ENCODE peak calls at places on chromosomes 5 and 9, in seven cellular contexts. M is BE2C, V is thyroid gland, T is HCT116, D is left ventricle myocardium inferior, K is lower lobe of right lung, P is mammary epithelial cell. C is an unnamed sample. For H3K27me3 and H3K36me3, the result is how much of the 10 kb centered on the place peaks cover.

GRCh38 chr5:62284946-62285891 is 20.8 kb upstream of the KIF2A start:
- DNase-seq in P (no peak), K (no peak), M (no peak), T (no peak), V (no peak), D (no peak), C (no peak)

GRCh38 chr9:126695186-126696090 is 81.7 kb downstream of the LMX1B start:
- DNase-seq in T (no peak), V (no peak), M (no peak), D (no peak), K (peak), P (no peak), C (peak)

GRCh38 chr9:33354651-33355211 is 47.6 kb downstream of the AQP7 start:
- DNase-seq in K (no peak), D (no peak), T (no peak), P (peak), M (peak), V (no peak), C (no peak)

GRCh38 chr5:148314187-148314586 is 2.0 kb downstream of the SPINK7 start:
- DNase-seq in K (no peak), P (peak), D (no peak), M (no peak), T (no peak), V (no peak), C (no peak)

GRCh38 chr9:95078934-95079333 is 238.6 kb downstream of the FANCC start:
- DNase-seq in T (no peak), D (no peak), M (no peak), P (no peak), V (peak), K (peak), C (peak)

GRCh38 chr5:146447734-146448380 is 724 bp downstream of the TCERG1 start:
- DNase-seq in T (no peak), P (peak), K (peak), V (no peak), M (no peak), D (no peak), C (no peak)

GRCh38 chr5:138874771-138875628 is at the start of gene LRRTM2:
- DNase-seq in T (no peak), P (peak), D (no peak), M (peak), V (no peak), K (no peak), C (no peak)

GRCh38 chr5:21688655-21689054 is 1164.5 kb downstream of the CDH12 start:
- DNase-seq in T (no peak), K (no peak), P (peak), D (no peak), M (no peak), V (no peak), C (no peak)

GRCh38 chr5:127587246-127587917 is 61.5 kb upstream of the CTXN3 start:
- DNase-seq in M (no peak), V (no peak), P (no peak), T (no peak), D (no peak), K (no peak), C (no peak)

GRCh38 chr9:6759114-6759977 is 1.6 kb downstream of the KDM4C start:
- DNase-seq in D (no peak), M (no peak), P (peak), K (no peak), V (peak), T (peak), C (no peak)

DNA sequence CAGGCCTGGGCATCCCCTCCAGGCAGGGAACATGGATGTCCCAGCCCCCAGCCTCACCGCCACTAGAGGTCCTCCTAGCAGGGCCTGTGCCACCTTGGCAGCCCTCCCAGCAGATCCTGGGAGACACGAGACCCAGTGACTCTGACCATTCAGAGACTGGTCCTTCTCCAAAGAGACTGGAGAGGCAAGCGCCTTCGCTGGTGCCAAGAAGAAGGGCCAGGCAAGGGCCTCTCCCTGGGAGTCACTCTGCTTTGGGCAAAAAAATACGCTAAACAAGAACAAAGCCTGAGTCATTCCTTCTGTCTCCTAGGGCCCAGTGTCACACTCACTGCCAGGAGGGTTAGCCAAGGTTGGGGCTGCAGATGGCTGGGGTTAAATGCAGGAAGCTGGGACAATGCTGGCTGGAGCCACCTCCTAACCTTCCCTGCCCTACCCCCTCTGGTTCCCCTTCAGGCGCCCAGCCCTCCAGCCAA is 35.3 kb upstream of the SMIM23 start:
- DNase-seq in P (no peak), M (peak), V (peak), D (peak), K (no peak), T (peak), C (no peak)
- TF ChIP-seq CTCF in P (peak), M (peak), V (no peak), D (peak), K (no peak), T (peak), C (no peak)

GRCh38 chr9:137164370-137165249 is 5.2 kb downstream of the LRRC26 start:
- DNase-seq in P (no peak), T (no peak), V (no peak), K (no peak), D (no peak), M (no peak), C (no peak)
- H3K27me3 ChIP-seq in P (half or more), T (under half), V (half or more), K (half or more), D (half or more), M (half or more), C (half or more)

GRCh38 chr9:123157216-123157615 is 111.2 kb downstream of the STRBP start:
- DNase-seq in D (no peak), V (no peak), T (no peak), K (no peak), P (no peak), M (no peak), C (no peak)

GRCh38 chr9:123167474-123167873 is 100.9 kb downstream of the STRBP start:
- DNase-seq in M (no peak), P (no peak), D (no peak), K (no peak), T (no peak), V (no peak), C (no peak)

GRCh38 chr9:123165813-123166212 is 102.6 kb downstream of the STRBP start:
- DNase-seq in V (no peak), K (no peak), D (no peak), M (no peak), P (no peak), T (no peak), C (no peak)

GRCh38 chr9:123164285-123164684 is 104.1 kb downstream of the STRBP start:
- DNase-seq in V (no peak), P (no peak), D (no peak), K (no peak), M (no peak), T (no peak), C (no peak)

GRCh38 chr9:123162359-123163345 is 105.7 kb downstream of the STRBP start:
- DNase-seq in V (no peak), M (no peak), P (no peak), D (no peak), K (no peak), T (no peak), C (no peak)
- H3K36me3 ChIP-seq in V (under half), M (under half), P (under half), D (under half), K (under half), T (under half), C (under half)

GRCh38 chr9:100322954-100323536 is 29.7 kb downstream of the TEX10 start:
- DNase-seq in M (peak), V (peak), P (peak), T (peak), D (no peak), K (no peak), C (no peak)

DNA sequence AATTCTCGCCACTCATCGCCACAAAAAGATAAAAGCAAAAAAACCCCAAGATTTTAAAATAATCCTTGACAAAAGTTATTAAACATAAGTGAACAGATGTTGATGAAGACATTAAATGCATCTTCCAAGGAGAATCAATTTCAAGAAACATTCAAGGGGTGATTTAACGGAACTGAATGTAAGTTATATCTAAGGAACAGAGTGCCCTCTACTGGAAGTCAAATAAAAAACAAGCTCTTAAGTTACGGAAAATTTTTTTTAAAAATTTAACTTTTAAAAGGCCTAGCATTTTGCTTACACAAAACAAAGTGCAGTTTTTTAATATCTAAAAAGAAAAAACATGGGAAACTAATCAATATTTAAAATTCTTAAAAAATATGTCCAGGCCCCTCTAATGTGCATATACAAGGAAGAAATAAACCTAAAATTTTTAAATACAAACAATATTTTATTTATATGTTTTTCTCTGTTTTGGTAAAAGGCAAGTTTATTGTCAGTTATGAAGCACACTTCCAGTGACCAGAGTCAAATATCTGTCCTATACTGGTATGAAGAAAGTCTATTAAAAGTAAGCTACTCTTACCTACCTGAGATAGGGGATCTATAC is 28.0 kb downstream of the TEX10 start:
- DNase-seq in V (no peak), P (no peak), M (no peak), K (no peak), T (peak), D (no peak), C (no peak)
- TF ChIP-seq CTCF in V (no peak), P (peak), M (peak), K (peak), T (peak), D (peak), C (peak)

DNA sequence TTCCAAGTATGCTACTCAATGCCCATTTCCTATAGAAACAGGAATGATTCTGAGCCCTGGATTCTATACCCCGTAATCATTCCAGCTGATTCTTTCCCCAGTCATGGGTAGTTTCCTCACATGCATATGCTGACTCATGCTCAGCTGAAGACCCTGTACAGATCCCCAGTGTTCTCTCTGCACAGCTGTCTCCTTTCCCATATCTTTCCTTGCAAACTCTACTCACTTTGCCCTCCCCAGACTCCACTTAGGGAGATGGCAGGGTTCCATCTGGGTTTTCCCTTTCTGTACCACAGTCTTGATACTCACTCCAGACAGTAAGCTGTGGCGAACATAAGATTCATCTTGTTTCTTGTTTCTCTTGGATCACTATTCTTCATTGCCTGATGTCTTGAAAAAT is 357.6 kb downstream of the RAB3C start:
- DNase-seq in V (no peak), D (no peak), P (no peak), K (no peak), M (peak), T (no peak), C (no peak)
- H3K27me3 ChIP-seq in V (under half), D (under half), P (under half), K (under half), M (under half), T (under half), C (under half)

GRCh38 chr9:127968717-127969383 is 11.9 kb downstream of the EEIG1 start:
- DNase-seq in D (peak), K (no peak), M (peak), P (peak), T (peak), V (peak), C (no peak)
- H3K36me3 ChIP-seq in D (under half), K (under half), M (under half), P (under half), T (under half), V (under half), C (under half)

GRCh38 chr5:7391688-7392400 is 4.1 kb upstream of the ADCY2 start:
- DNase-seq in T (no peak), V (no peak), P (no peak), K (no peak), D (no peak), M (no peak), C (no peak)

GRCh38 chr5:7392401-7393024 is 3.4 kb upstream of the ADCY2 start:
- DNase-seq in K (no peak), V (no peak), D (no peak), T (no peak), P (no peak), M (no peak), C (no peak)

GRCh38 chr5:7388553-7388952 is 7.4 kb upstream of the ADCY2 start:
- DNase-seq in D (no peak), M (no peak), V (no peak), T (no peak), P (no peak), K (no peak), C (no peak)

GRCh38 chr5:7393921-7394799 is 1.8 kb upstream of the ADCY2 start:
- DNase-seq in D (no peak), V (no peak), T (no peak), P (no peak), M (no peak), K (no peak), C (no peak)

DNA sequence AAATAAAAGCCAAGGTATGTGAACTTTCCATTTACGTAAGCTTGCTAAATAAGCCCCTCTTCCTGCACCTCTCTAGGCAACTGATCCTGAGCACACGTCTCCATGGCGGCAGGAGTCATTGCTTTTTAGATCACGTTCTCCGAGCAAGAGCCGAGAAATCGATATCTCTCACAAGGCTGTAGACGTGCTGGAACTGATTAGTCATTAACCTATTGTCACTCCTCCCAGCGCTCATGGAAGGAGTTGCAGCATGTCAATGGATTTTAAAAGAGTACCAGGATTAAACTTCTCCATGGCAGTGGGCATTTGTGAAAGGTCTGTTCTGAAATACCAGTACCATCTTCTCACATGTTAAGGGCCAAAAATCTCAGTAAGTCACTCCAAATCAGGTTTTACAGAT is 4.7 kb upstream of the ADCY2 start:
- DNase-seq in M (no peak), D (no peak), K (no peak), P (no peak), T (no peak), V (no peak), C (no peak)
- TF ChIP-seq CTCF in M (no peak), D (no peak), K (no peak), P (no peak), T (no peak), V (no peak), C (no peak)